ENCODE peak calls at places on chromosomes 11 and 22, in seven cellular contexts. K is adipocyte, R is adrenal gland, O is PC-9, N is ascending aorta, H is lower lobe of right lung, I is tibial nerve. A is an unnamed sample.

GRCh38 chr11:77200869-77201268 is 72.8 kb downstream of the MYO7A start:
- DNase-seq in K (no peak), R (peak; percentile 15), O (no peak), N (peak; percentile 40), H (peak; percentile 23), I (no peak), A (no peak)

GRCh38 chr22:46934746-46935491 is 172.5 kb downstream of the TBC1D22A start:
- DNase-seq in K (peak; percentile 83), R (peak; percentile 71), O (peak; percentile 57), N (no peak), H (no peak), I (no peak), A (no peak)

GRCh38 chr11:123601136-123601535 is 53.3 kb downstream of the SCN3B start:
- DNase-seq in K (peak; percentile 82), R (peak; percentile 39), O (no peak), N (no peak), H (no peak), I (no peak), A (no peak)

GRCh38 chr11:104352036-104352435 is 188.1 kb upstream of the PDGFD start:
- DNase-seq in K (no peak), R (no peak), O (no peak), N (no peak), H (no peak), I (no peak), A (no peak)

GRCh38 chr11:20368441-20368840 is 4.9 kb downstream of the HTATIP2 start:
- DNase-seq in K (peak; percentile 30), R (no peak), O (no peak), N (no peak), H (no peak), I (no peak), A (no peak)

GRCh38 chr22:32546480-32546879 is 71.9 kb downstream of the FBXO7 start:
- DNase-seq in K (no peak), R (no peak), O (no peak), N (no peak), H (no peak), I (no peak), A (no peak)

GRCh38 chr22:32996702-32997101 is 61.5 kb downstream of the SYN3 start:
- DNase-seq in K (peak; percentile 71), R (no peak), O (peak; percentile 78), N (peak; percentile 86), H (peak; percentile 85), I (peak; percentile 68), A (no peak)

GRCh38 chr22:30221121-30221992 is 25.2 kb downstream of the LIF start:
- DNase-seq in K (no peak), R (no peak), O (no peak), N (no peak), H (no peak), I (no peak), A (no peak)

GRCh38 chr11:62792193-62792575 is 378 bp upstream of the TMEM223 start:
- DNase-seq in K (no peak), R (peak; percentile 66), O (no peak), N (peak; percentile 72), H (no peak), I (no peak), A (no peak)

GRCh38 chr11:32434387-32435151 is 770 bp downstream of the WT1 start:
- DNase-seq in K (no peak), R (no peak), O (no peak), N (no peak), H (no peak), I (no peak), A (no peak)

GRCh38 chr22:43886231-43886630 is 5.6 kb downstream of the PNPLA5 start:
- DNase-seq in K (no peak), R (no peak), O (no peak), N (no peak), H (no peak), I (no peak), A (no peak)

GRCh38 chr11:128733440-128734115 is 39.7 kb downstream of the FLI1 start:
- DNase-seq in K (no peak), R (no peak), O (no peak), N (no peak), H (no peak), I (no peak), A (no peak)

GRCh38 chr11:10208045-10208674 is 85.9 kb downstream of the SBF2 start:
- DNase-seq in K (peak; percentile 78), R (no peak), O (no peak), N (no peak), H (no peak), I (no peak), A (no peak)

GRCh38 chr22:40665312-40665711 is 14.0 kb upstream of the MCHR1 start:
- DNase-seq in K (peak; percentile 21), R (no peak), O (no peak), N (peak; percentile 86), H (no peak), I (no peak), A (no peak)

GRCh38 chr11:119193001-119193400 is 7.7 kb downstream of the NHERF4 start:
- DNase-seq in K (no peak), R (no peak), O (no peak), N (no peak), H (peak; percentile 34), I (no peak), A (no peak)

GRCh38 chr11:12141283-12141682 is 30.9 kb downstream of the MICAL2 start:
- DNase-seq in K (no peak), R (no peak), O (no peak), N (no peak), H (no peak), I (no peak), A (no peak)

GRCh38 chr11:2175659-2176058 is 4.0 kb upstream of the TH start:
- DNase-seq in K (peak; percentile 12), R (no peak), O (peak; percentile 48), N (no peak), H (no peak), I (no peak), A (no peak)

GRCh38 chr11:66866420-66867010 is 9.7 kb downstream of the LRFN4 start:
- DNase-seq in K (no peak), R (no peak), O (no peak), N (no peak), H (no peak), I (no peak), A (no peak)

GRCh38 chr11:112858289-112859023 is 102.8 kb upstream of the NCAM1 start:
- DNase-seq in K (no peak), R (no peak), O (no peak), N (no peak), H (no peak), I (no peak), A (no peak)

GRCh38 chr11:58788355-58789023 is 56.0 kb downstream of the GLYATL2 start:
- DNase-seq in K (peak; percentile 78), R (peak; percentile 65), O (peak; percentile 31), N (no peak), H (no peak), I (no peak), A (no peak)

GRCh38 chr22:26558246-26558895 is 31.6 kb downstream of the TPST2 start:
- DNase-seq in K (peak; percentile 18), R (no peak), O (no peak), N (no peak), H (no peak), I (no peak), A (no peak)

GRCh38 chr22:24525416-24526037 is 29.4 kb downstream of the GUCD1 start:
- DNase-seq in K (peak; percentile 82), R (peak; percentile 88), O (peak; percentile 66), N (peak; percentile 85), H (peak; percentile 82), I (peak; percentile 82), A (peak; percentile 64)

GRCh38 chr11:26778000-26778757 is 56.3 kb upstream of the SLC5A12 start:
- DNase-seq in K (peak; percentile 56), R (no peak), O (no peak), N (no peak), H (no peak), I (no peak), A (no peak)

GRCh38 chr22:18060646-18061620 is 16.9 kb upstream of the PEX26 start:
- DNase-seq in K (peak; percentile 42), R (no peak), O (peak; percentile 7), N (no peak), H (no peak), I (no peak), A (no peak)

GRCh38 chr11:60889869-60890311 is 16.5 kb downstream of the PRPF19 start:
- DNase-seq in K (no peak), R (no peak), O (no peak), N (no peak), H (no peak), I (no peak), A (no peak)

GRCh38 chr11:108732395-108732794 is 67.5 kb downstream of the DDX10 start:
- DNase-seq in K (no peak), R (no peak), O (no peak), N (no peak), H (no peak), I (no peak), A (no peak)

GRCh38 chr22:39173787-39174497 is 21.5 kb upstream of the CBX7 start:
- DNase-seq in K (no peak), R (no peak), O (no peak), N (no peak), H (no peak), I (no peak), A (no peak)
- H3K4me3 ChIP-seq in K (no peak overlapping the region), R (no peak overlapping the region), O (peak overlapping the region; percentile 20), N (no peak overlapping the region), H (no peak overlapping the region), I (no peak overlapping the region), A (peak overlapping the region; percentile 40)

DNA sequence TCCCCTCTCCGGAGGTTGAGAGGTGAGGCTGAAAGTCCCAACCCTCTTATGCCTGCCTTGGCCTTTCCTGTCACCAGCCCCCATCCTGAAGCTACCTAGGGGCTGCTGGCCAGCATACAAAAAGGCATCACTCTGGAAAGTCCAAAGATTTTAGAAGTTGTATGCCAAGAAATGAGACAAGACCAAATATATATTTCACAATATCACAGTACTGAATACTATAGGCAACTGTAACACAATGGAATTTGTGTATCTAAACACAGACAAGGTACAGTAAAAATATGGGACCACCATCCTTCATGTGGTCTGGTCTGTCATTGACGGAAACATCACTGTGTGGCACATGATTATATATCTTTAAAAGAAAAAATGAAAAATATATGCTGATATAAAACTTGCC is 4.2 kb downstream of the KLHL22 start:
- DNase-seq in K (no peak), R (no peak), O (no peak), N (no peak), H (no peak), I (no peak), A (no peak)
- H3K4me1 ChIP-seq in K (peaks cover 14% of the 10 kb centered on the region), R (no peaks in the 10 kb centered on the region), O (no peaks in the 10 kb centered on the region), N (peaks cover 14% of the 10 kb centered on the region), H (peaks cover 10% of the 10 kb centered on the region), I (peaks cover 14% of the 10 kb centered on the region), A (no peaks in the 10 kb centered on the region)

GRCh38 chr22:36350751-36351594 is 36.8 kb downstream of the MYH9 start:
- DNase-seq in K (peak; percentile 57), R (peak; percentile 58), O (no peak), N (peak; percentile 84), H (no peak), I (no peak), A (peak; percentile 79)
- H3K4me3 ChIP-seq in K (no peak overlapping the region), R (no peak overlapping the region), O (no peak overlapping the region), N (peak overlapping the region; percentile 54), H (no peak overlapping the region), I (no peak overlapping the region), A (no peak overlapping the region)

DNA sequence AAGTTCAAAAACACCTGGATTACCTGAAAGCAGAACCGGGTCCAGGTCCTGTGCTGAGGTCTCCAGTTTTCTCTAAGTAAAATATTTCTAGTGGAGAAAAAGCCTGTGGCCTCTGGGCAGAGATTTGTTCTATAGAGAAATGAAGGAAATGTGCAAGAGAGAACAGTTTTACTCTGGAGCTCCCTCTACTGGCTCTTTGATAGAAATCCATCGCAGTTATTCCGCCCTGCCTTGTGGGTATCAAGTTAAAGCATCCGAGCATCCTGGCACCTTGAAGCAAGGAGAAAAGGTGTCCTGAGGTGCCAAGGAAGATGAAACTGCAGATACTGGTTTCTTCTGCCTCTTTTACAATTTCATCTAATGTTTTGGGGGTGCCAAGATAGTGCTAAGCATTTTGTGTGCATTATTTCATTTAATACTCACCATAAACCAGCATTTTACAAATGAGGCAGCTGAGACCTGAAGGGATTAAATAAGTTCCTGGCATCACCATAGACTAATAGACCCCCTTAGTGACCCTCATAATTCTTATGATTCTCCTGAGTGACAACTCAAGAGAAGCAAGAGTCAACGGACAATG is 113.1 kb upstream of the HSD17B12 start:
- DNase-seq in K (peak; percentile 78), R (no peak), O (no peak), N (no peak), H (no peak), I (no peak), A (no peak)
- H3K4me1 ChIP-seq in K (no peaks in the 10 kb centered on the region), R (no peaks in the 10 kb centered on the region), O (no peaks in the 10 kb centered on the region), N (no peaks in the 10 kb centered on the region), H (no peaks in the 10 kb centered on the region), I (no peaks in the 10 kb centered on the region), A (no peaks in the 10 kb centered on the region)

A was measured in breast epithelium.